ENCODE peak calls at places on chromosomes 4 and X, in four cellular contexts. T is body of pancreas, R is astrocyte, B is neuronal stem cell. V is an unnamed sample. For H3K4me1, the result is how much of the 10 kb centered on the place peaks cover.

GRCh38 chr4:61214680-61215079 is 14.6 kb downstream of the ADGRL3 start:
- DNase-seq in T (no peak), R (no peak), B (no peak), V (no peak)

GRCh38 chr4:106421441-106422296 is 53.1 kb upstream of the GIMD1 start:
- DNase-seq in T (no peak), R (peak), B (no peak), V (no peak)

GRCh38 chr4:26238782-26239647 is 81.8 kb upstream of the RBPJ start:
- DNase-seq in T (no peak), R (peak), B (peak), V (peak)

GRCh38 chrX:136711147-136711546 is 63.2 kb downstream of the CD40LG start:
- DNase-seq in T (peak), R (no peak), B (no peak), V (peak)

GRCh38 chr4:21656832-21657231 is 291.7 kb downstream of the KCNIP4 start:
- DNase-seq in T (no peak), R (peak), B (no peak), V (no peak)

GRCh38 chr4:40621592-40622512 is 7.8 kb downstream of the RBM47 start:
- DNase-seq in T (peak), R (peak), B (no peak), V (peak)

GRCh38 chr4:21888195-21888976 is 60.2 kb downstream of the KCNIP4 start:
- DNase-seq in T (no peak), R (peak), B (no peak), V (no peak)

GRCh38 chr4:84529169-84529751 is 30.2 kb upstream of the NKX6-1 start:
- DNase-seq in T (no peak), R (no peak), B (no peak), V (peak)

GRCh38 chr4:145346081-145346480 is 135.6 kb upstream of the SMAD1 start:
- DNase-seq in T (no peak), R (no peak), B (no peak), V (no peak)

GRCh38 chr4:10526431-10527222 is 69.4 kb upstream of the ZNF518B start:
- DNase-seq in T (no peak), R (no peak), B (no peak), V (peak)

GRCh38 chrX:154352466-154352865 is 22.0 kb downstream of the FLNA start:
- DNase-seq in T (no peak), R (no peak), B (no peak), V (no peak)

GRCh38 chr4:26326791-26327190 is 6.0 kb downstream of the RBPJ start:
- DNase-seq in T (no peak), R (peak), B (no peak), V (no peak)

GRCh38 chr4:55549888-55550287 is 3.2 kb upstream of the CLOCK start:
- DNase-seq in T (no peak), R (peak), B (no peak), V (peak)

GRCh38 chrX:48511561-48511960 is 2.8 kb downstream of the PORCN start:
- DNase-seq in T (peak), R (no peak), B (no peak), V (no peak)

GRCh38 chrX:153438522-153438921 is 7.3 kb downstream of the TREX2 start:
- DNase-seq in T (no peak), R (peak), B (no peak), V (no peak)

GRCh38 chr4:21768349-21769310 is 179.9 kb downstream of the KCNIP4 start:
- DNase-seq in T (no peak), R (peak), B (peak), V (peak)

GRCh38 chrX:136047969-136048368 is 62.7 kb downstream of the SLC9A6 start:
- DNase-seq in T (no peak), R (peak), B (no peak), V (no peak)

GRCh38 chrX:72142094-72142843 is 10.6 kb upstream of the RTL5 start:
- DNase-seq in T (peak), R (peak), B (peak), V (no peak)

GRCh38 chr4:133137571-133137970 is 11.5 kb upstream of the PCDH10 start:
- DNase-seq in T (no peak), R (no peak), B (no peak), V (no peak)

DNA sequence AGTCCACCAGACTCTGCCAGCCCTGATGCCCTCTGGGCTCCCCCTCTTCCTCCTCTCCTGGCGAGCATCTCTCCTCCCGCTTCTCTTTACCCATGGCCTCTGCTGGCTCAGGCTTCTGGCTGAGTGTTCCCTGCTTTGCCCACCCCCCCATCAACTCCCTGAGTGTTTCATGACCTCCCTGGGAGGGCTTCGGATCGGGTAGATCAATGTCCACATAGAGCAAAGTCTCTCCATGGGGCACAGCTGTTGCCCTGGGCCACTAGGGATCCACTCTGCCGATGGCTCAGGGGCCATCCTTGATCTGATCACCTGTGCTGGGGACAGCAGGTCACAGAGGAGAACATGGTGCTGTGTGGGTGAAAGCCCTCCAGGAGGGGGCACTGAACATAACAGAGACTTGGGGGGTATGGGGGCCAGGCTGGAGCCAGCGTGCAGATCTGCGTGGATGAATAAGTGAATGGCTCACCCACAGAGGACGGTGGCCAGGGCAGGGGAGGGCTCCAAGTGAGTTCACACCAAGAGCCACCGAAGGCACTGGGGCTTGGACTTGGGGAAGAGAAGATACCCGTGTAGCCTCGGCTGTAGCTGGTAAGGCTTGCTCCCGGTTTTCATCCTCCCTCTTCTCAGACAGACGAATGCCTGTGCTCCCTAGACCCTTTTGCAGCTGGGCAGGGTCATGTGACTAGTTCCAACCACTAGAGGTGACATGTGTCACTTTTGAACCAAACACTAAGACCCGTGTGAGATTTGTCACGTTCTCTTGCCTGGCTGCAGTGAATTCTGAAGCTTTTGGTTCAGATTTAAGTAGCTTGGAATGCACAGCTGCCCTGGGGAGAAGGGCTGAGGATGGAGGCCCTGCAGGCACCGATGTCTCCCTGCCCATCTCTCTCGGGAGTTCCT is 23.2 kb upstream of the AFAP1 start:
- DNase-seq in T (no peak), R (no peak), B (no peak), V (no peak)
- H3K4me1 ChIP-seq in T (under half), R (under half), B (under half), V (under half)

DNA sequence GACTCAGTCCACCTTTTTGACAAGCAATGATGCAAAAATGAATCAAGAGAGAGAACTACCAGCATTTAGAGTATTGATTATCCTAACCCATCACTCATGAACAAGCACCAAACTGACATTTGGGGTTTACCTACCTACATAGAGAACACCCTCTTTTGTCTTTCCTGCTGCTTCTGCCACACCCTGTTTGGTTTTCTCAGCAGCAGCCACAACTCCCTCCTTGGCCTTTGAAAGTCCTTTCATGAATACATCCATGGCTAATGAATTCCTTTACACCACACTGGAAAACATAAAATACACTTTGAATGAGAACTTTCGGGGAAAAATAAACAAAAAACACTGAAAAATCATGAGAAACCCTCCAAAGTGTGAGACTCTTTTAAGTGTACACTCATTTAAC is 1.5 kb downstream of the SNCA start:
- DNase-seq in T (no peak), R (no peak), B (no peak), V (no peak)
- H3K27ac ChIP-seq in T (no peak), R (no peak), B (no peak), V (no peak)

GRCh38 chrX:148504412-148504950 is 4.1 kb downstream of the AFF2 start:
- DNase-seq in T (no peak), R (no peak), B (peak), V (no peak)

GRCh38 chrX:148500428-148501120 is at the start of gene AFF2:
- DNase-seq in T (peak), R (peak), B (peak), V (no peak)

GRCh38 chrX:148498067-148498466 is 2.4 kb upstream of the AFF2 start:
- DNase-seq in T (no peak), R (no peak), B (no peak), V (no peak)

GRCh38 chrX:148499638-148500427 is 584 bp upstream of the AFF2 start:
- DNase-seq in T (no peak), R (no peak), B (no peak), V (no peak)

DNA sequence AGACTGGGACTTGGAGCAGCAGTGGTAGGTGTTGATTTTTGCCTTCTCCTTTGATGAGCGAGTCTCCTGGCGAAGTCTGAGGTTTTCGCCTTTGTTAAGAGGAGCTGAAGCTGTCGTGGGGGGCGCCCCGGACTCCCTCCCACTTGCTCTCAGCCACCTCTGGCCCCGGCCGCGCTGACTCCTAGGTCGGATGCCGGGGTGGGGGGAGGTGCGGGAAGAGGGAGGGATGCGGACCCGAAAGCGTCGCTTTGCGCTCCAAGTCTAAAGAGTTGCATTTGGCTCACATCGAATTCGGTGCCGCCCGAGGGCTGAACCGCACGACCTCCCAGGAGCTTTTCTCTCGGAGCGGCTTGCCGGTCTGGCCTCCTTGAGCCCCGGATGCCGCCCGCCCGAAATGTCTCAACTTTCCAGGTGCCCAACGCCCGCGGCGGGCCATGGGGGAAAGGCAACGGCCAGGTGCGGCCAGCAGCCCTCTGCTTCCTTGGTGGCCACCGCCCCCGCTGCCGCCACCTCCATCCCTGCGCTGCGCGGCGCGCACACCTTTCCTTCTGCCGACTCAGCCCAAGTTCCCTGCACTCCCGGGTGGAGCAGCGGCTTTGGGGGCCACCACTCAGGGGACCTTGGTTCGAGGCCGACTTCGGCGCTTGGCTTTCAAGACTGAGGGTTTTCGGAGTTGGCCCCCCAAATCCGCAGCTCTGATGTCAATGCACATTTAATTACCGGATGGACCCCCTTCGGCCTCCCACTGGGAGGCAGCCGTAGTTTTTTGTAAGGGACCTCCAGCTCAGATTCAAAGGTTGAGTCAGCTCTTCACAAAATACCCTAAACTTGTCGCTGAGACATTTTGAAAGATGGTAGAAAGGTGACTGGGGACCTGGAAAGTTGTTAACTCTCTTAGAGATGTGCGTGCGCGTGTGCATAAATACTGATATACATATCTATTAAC is 977 bp downstream of the AFF2 start:
- DNase-seq in T (no peak), R (no peak), B (peak), V (no peak)
- H3K4me3 ChIP-seq in T (no peak), R (peak), B (peak), V (peak)

GRCh38 chr4:19375931-19376330 is 875.8 kb upstream of the SLIT2 start:
- DNase-seq in T (no peak), R (peak), B (no peak), V (no peak)
- H3K4me1 ChIP-seq in T (under half), R (under half), B (under half), V (under half)